ENCODE peak calls at places on chromosomes 12 and 14, in five cellular contexts. U, W, N, B and C are unnamed samples.
A peak's percentile ranks its signal among the peaks of the same experiment; 100 is the strongest.

GRCh38 chr12:88036368-88036965 is 7.3 kb upstream of the C12orf50 start:
- DNase-seq in U (no peak), W (no peak), N (no peak), B (no peak), C (peak; percentile 18)

GRCh38 chr14:33646692-33647260 is 304.1 kb downstream of the EGLN3 start:
- DNase-seq in U (no peak), W (no peak), N (no peak), B (no peak), C (no peak)

GRCh38 chr14:85315891-85316290 is 214.1 kb upstream of the FLRT2 start:
- DNase-seq in U (no peak), W (no peak), N (no peak), B (no peak), C (no peak)

GRCh38 chr14:61211476-61212262 is 69.5 kb downstream of the TMEM30B start:
- DNase-seq in U (no peak), W (no peak), N (no peak), B (no peak), C (no peak)

GRCh38 chr12:30813741-30814687 is 59.3 kb upstream of the CAPRIN2 start:
- DNase-seq in U (no peak), W (no peak), N (no peak), B (no peak), C (no peak)

GRCh38 chr12:4438834-4439596 is 6.6 kb downstream of the FGF6 start:
- DNase-seq in U (no peak), W (no peak), N (no peak), B (no peak), C (no peak)

GRCh38 chr12:47052274-47052673 is 27.1 kb upstream of the PCED1B start:
- DNase-seq in U (no peak), W (no peak), N (no peak), B (no peak), C (no peak)

GRCh38 chr14:103121161-103121845 is 2.0 kb upstream of the TNFAIP2 start:
- DNase-seq in U (no peak), W (no peak), N (no peak), B (no peak), C (no peak)

GRCh38 chr12:28164644-28165313 is 25.5 kb upstream of the CCDC91 start:
- DNase-seq in U (no peak), W (no peak), N (peak; percentile 54), B (no peak), C (no peak)

GRCh38 chr12:5758347-5758746 is 186.7 kb downstream of the ANO2 start:
- DNase-seq in U (no peak), W (no peak), N (no peak), B (no peak), C (no peak)

GRCh38 chr14:73477618-73478266 is 13.0 kb upstream of the RIOX1 start:
- DNase-seq in U (no peak), W (no peak), N (no peak), B (peak; percentile 90), C (no peak)

GRCh38 chr14:24194186-24194872 is 912 bp downstream of the TM9SF1 start:
- DNase-seq in U (no peak), W (no peak), N (no peak), B (no peak), C (no peak)

GRCh38 chr12:53268637-53269562 is 801 bp downstream of the ESPL1 start:
- DNase-seq in U (no peak), W (no peak), N (no peak), B (no peak), C (no peak)

GRCh38 chr12:107660230-107660629 is 25.4 kb upstream of the PWP1 start:
- DNase-seq in U (no peak), W (no peak), N (no peak), B (no peak), C (peak; percentile 28)

GRCh38 chr12:121167232-121167820 is 34.6 kb downstream of the P2RX7 start:
- DNase-seq in U (no peak), W (no peak), N (no peak), B (no peak), C (no peak)

GRCh38 chr12:40829738-40830144 is 137.5 kb downstream of the CNTN1 start:
- DNase-seq in U (no peak), W (no peak), N (no peak), B (no peak), C (no peak)

GRCh38 chr14:78075610-78076277 is 94.4 kb upstream of the NRXN3 start:
- DNase-seq in U (no peak), W (no peak), N (peak; percentile 3), B (no peak), C (no peak)

GRCh38 chr14:72907886-72908285 is 14.0 kb upstream of the DPF3 start:
- DNase-seq in U (no peak), W (no peak), N (no peak), B (no peak), C (peak; percentile 59)

GRCh38 chr12:125873031-125873430 is 807.8 kb downstream of the AACS start:
- DNase-seq in U (no peak), W (no peak), N (no peak), B (no peak), C (no peak)

GRCh38 chr12:119177724-119178380 is 879 bp upstream of the HSPB8 start:
- DNase-seq in U (no peak), W (no peak), N (no peak), B (no peak), C (no peak)

GRCh38 chr12:12723147-12723680 is 6.0 kb downstream of the CDKN1B start:
- DNase-seq in U (no peak), W (no peak), N (no peak), B (no peak), C (no peak)

GRCh38 chr12:12720637-12721250 is 3.6 kb downstream of the CDKN1B start:
- DNase-seq in U (no peak), W (no peak), N (no peak), B (no peak), C (no peak)

GRCh38 chr12:12721251-12721689 is 4.1 kb downstream of the CDKN1B start:
- DNase-seq in U (no peak), W (no peak), N (no peak), B (no peak), C (no peak)

GRCh38 chr12:12723681-12724420 is 6.7 kb downstream of the CDKN1B start:
- DNase-seq in U (peak; percentile 40), W (no peak), N (no peak), B (no peak), C (peak; percentile 30)

DNA sequence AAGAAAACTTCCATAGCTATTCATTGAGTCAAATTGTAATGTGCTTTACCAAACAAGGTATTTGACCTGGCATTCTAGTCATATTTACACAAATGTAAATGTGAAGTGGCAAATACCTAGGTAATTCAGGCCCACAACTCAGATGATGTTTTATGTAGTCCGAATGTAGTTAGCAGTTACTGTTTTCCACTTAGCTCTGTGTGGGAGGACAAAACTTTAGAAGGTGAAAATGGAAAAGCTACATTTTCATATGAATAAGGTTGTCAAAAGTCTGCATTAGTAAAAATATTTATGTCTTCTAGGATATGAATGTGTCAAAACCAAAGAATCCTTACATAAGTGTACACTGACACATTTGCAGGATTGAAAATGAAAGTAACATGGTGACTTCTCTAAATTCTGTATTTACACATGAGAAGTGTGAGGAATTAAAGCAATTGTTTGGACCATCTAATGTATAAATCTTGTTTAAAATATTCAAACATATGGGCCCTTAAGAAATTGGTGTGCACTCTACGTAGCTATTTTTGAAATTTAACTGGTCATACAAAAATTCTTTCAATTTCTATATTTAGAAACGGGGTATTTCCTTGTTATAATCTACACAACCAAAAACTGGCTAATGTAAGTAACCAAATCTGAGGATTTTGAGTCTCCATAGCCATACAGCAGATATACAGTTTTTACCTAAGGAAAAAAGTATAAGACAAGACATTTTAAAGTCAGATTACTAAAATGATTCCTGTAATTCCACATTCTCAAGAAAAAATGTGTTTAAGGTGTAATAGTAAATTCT is 5.4 kb downstream of the CDKN1B start:
- DNase-seq in U (no peak), W (no peak), N (no peak), B (no peak), C (no peak)
- TF ChIP-seq SP1 in U (no peak), W (no peak), N (no peak), B (no peak), C (no peak)

GRCh38 chr12:68374315-68374982 is 42.3 kb upstream of the MDM1 start:
- DNase-seq in U (no peak), W (no peak), N (no peak), B (peak; percentile 98), C (no peak)
- TF ChIP-seq USF2 in U (no peak), W (no peak), N (no peak), B (no peak), C (no peak)

GRCh38 chr14:79989990-79990389 is 221.3 kb downstream of the DIO2 start:
- DNase-seq in U (no peak), W (no peak), N (no peak), B (no peak), C (no peak)

GRCh38 chr14:79997509-79998210 is 213.6 kb downstream of the DIO2 start:
- DNase-seq in U (no peak), W (no peak), N (no peak), B (no peak), C (no peak)

GRCh38 chr14:79992799-79993198 is 218.5 kb downstream of the DIO2 start:
- DNase-seq in U (no peak), W (peak; percentile 7), N (no peak), B (no peak), C (no peak)
- TF ChIP-seq SP1 in U (no peak), W (peak; percentile 50), N (no peak), B (no peak), C (no peak)

DNA sequence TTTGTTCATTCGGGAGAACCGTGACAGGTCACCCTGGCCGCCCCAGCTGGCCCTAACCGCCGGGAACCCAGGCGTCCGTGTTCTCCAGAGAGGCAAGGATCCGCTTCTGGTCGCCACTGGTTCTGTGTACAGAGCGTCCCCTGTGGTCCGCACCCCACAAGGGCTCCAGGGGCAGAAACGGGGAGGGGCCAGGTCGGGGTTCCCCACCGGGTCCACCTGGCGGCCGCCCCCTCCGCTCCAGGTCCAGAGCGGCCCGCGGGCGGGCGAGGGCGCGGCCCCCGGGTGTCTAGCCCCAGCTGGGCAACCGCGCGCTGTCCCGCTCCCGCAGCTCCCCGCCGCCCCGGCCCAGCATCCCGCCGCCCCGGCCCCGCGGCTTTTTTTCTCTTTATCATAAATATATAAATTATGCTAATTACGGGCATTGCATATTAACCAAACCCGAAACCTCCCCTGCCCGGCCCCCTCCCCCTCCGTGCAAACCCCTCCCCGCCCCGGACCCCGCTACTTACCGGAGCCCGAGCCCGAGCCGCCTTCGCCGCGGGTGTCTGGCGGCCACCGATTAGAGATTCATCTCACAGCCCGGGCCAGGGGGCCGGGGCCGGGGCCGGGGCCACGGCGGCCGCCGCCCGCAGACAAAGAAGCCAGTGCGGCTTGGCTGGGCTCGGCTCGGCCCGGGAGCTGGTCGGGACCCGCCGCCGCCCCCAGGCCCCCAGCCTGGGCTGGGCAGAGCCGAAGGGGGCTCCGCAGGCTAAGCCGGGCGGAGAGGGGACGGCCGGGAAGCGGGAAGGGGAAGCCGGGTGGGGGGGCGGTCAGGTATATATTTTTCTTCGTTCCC is 512 bp downstream of the POU6F1 start:
- DNase-seq in U (peak; percentile 70), W (no peak), N (no peak), B (no peak), C (peak; percentile 95)
- TF ChIP-seq USF2 in U (no peak), W (no peak), N (no peak), B (no peak), C (no peak)

GRCh38 chr12:55681142-55682077 is 26.3 kb downstream of the ITGA7 start:
- DNase-seq in U (peak; percentile 81), W (peak; percentile 61), N (peak; percentile 92), B (no peak), C (no peak)
- TF ChIP-seq SP1 in U (no peak), W (no peak), N (no peak), B (no peak), C (no peak)

GRCh38 chr14:70047598-70048312 is 141.0 kb downstream of the SLC8A3 start:
- DNase-seq in U (no peak), W (no peak), N (peak; percentile 94), B (no peak), C (no peak)
- TF ChIP-seq USF2 in U (no peak), W (no peak), N (no peak), B (no peak), C (no peak)